ENCODE peak calls at places on chromosomes 1 and 21, in six cellular contexts. E, N, P, J, Q and V are unnamed samples.

GRCh38 chr1:60865146-60865545 is 217.2 kb upstream of the NFIA start:
- DNase-seq in E (no peak), N (no peak), P (no peak), J (no peak), Q (no peak), V (no peak)

GRCh38 chr1:204480515-204480914 is 14.1 kb downstream of the PIK3C2B start:
- DNase-seq in E (no peak), N (no peak), P (no peak), J (no peak), Q (peak), V (no peak)

GRCh38 chr1:51843948-51844347 is 34.6 kb downstream of the NRDC start:
- DNase-seq in E (no peak), N (peak), P (no peak), J (no peak), Q (peak), V (peak)

GRCh38 chr1:160373696-160374095 is 6.8 kb downstream of the NHLH1 start:
- DNase-seq in E (no peak), N (no peak), P (no peak), J (no peak), Q (no peak), V (no peak)

GRCh38 chr1:45187735-45188134 is 18.7 kb downstream of the ZSWIM5 start:
- DNase-seq in E (no peak), N (no peak), P (no peak), J (no peak), Q (no peak), V (no peak)

GRCh38 chr1:3775498-3776230 is 3.1 kb downstream of the SMIM1 start:
- DNase-seq in E (peak), N (peak), P (no peak), J (peak), Q (peak), V (peak)

GRCh38 chr21:42661688-42662429 is 8.4 kb downstream of the PDE9A start:
- DNase-seq in E (no peak), N (no peak), P (no peak), J (no peak), Q (no peak), V (no peak)

GRCh38 chr1:217311766-217312165 is 319.1 kb downstream of the GPATCH2 start:
- DNase-seq in E (peak), N (no peak), P (no peak), J (no peak), Q (no peak), V (no peak)

GRCh38 chr1:110047463-110047862 is 13.0 kb downstream of the STRIP1 start:
- DNase-seq in E (no peak), N (no peak), P (no peak), J (no peak), Q (no peak), V (no peak)

GRCh38 chr1:175514309-175515001 is 228.9 kb downstream of the TNR start:
- DNase-seq in E (no peak), N (no peak), P (no peak), J (no peak), Q (no peak), V (no peak)

GRCh38 chr1:114340906-114341698 is 169.9 kb downstream of the TRIM33 start:
- DNase-seq in E (no peak), N (no peak), P (no peak), J (no peak), Q (no peak), V (no peak)

GRCh38 chr1:246155923-246156322 is 351.2 kb downstream of the SMYD3 start:
- DNase-seq in E (no peak), N (no peak), P (no peak), J (no peak), Q (no peak), V (no peak)

GRCh38 chr1:1779691-1780597 is 1.7 kb upstream of the NADK start:
- DNase-seq in E (peak), N (peak), P (peak), J (no peak), Q (peak), V (no peak)

GRCh38 chr1:12181568-12181967 is 14.8 kb downstream of the TNFRSF1B start:
- DNase-seq in E (no peak), N (no peak), P (no peak), J (no peak), Q (no peak), V (no peak)
- TF ChIP-seq POLR2AphosphoS5 in E (no peak), N (no peak), P (no peak), J (no peak), Q (no peak), V (no peak)

DNA sequence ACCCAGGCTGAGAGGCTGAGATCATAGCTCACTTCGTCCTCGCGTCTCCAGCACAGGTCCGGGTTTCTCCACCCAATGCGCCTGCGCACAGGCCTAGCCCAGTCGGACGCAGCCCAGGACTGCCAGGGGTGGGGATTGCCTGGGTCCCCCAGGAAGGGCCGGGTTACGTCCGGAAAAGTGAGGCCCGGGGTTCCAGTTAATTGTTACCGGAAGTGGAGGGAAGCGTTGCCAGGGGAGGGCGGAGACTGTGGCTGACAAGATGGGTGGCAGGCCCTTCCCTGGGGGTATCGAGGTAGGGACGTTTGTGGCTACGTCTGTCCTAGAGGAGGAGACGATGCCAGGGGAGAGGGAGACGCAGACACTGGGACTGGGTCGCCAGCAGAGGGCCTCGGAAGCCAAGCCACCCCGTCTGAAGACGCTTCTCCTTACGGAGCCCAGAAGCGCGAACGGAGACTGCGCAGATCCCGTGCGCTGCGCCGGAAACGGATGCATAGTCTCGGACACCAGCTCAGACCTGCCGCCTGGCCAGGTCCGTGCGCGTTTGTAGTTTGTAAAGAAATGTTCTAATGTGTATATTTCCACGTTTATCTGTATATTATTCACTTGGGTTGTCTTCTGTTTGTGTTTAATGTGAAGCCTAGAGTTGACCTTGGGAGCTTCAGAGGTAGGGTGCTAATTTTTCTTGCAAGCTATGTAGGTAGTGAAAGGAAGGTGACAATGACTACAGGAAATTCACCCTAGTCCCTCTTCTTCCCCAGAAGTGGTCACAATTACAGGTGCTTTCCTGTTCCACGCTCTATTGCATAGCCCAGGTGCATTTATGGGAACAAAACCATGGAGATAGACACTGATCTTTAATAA is 7.3 kb downstream of the RSRP1 start:
- DNase-seq in E (peak), N (peak), P (peak), J (peak), Q (peak), V (peak)
- TF ChIP-seq POLR2A in E (no peak), N (peak), P (peak), J (peak), Q (peak), V (peak)

GRCh38 chr1:219427400-219427799 is 185.5 kb downstream of the ZC3H11B start:
- DNase-seq in E (no peak), N (no peak), P (no peak), J (no peak), Q (no peak), V (no peak)

GRCh38 chr1:219420913-219421312 is 192.0 kb downstream of the ZC3H11B start:
- DNase-seq in E (no peak), N (no peak), P (no peak), J (no peak), Q (no peak), V (no peak)

GRCh38 chr1:219419860-219420259 is 193.0 kb downstream of the ZC3H11B start:
- DNase-seq in E (no peak), N (no peak), P (no peak), J (no peak), Q (no peak), V (no peak)

GRCh38 chr1:219419135-219419534 is 193.8 kb downstream of the ZC3H11B start:
- DNase-seq in E (no peak), N (no peak), P (no peak), J (no peak), Q (no peak), V (no peak)

DNA sequence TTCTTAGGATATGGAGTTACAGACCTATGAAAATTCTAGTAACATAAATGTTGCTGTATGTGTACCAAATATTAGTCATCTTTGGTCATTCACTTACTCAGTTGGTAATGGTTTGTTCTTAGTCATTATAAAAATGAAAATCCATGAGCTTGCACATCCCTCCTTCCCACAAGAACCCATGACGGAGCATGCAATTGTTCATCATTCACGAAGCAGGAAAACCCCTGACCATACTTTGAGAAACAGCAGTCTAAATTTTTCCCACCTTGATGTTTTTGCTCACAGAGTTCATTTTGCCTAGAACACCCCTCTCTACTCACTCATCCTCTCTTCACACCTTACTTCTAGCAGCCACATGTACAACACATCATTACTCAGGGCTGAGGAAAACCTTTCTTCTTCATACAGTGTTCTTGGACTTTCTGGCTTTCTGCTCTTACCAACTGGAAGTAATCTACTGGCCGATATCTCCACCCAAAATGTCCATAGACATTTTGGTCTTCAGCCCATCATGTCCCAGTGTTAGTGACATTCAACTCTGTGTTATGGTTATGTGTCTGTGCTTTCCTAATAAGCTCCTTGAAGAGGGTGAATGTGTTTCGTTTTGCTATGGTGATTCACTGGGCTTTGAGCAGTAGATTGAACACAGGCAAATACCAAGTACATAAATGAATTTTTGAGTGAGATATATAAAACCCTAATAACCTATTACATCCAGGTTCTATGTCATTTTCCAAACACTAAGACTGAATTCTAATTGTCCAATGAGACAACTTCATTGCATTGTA is 189.9 kb downstream of the ZC3H11B start:
- DNase-seq in E (no peak), N (no peak), P (peak), J (no peak), Q (no peak), V (no peak)
- TF ChIP-seq TAF1 in E (no peak), N (no peak), P (no peak), J (no peak), Q (no peak), V (no peak)

GRCh38 chr1:234997201-234998173 is 131.2 kb downstream of the TOMM20 start:
- DNase-seq in E (no peak), N (no peak), P (no peak), J (peak), Q (no peak), V (no peak)
- TF ChIP-seq POLR2AphosphoS5 in E (no peak), N (no peak), P (no peak), J (peak), Q (no peak), V (no peak)

GRCh38 chr1:197773856-197774255 is 1.4 kb downstream of the DENND1B start:
- DNase-seq in E (no peak), N (no peak), P (no peak), J (no peak), Q (no peak), V (no peak)

GRCh38 chr1:197774691-197775281 is 494 bp downstream of the DENND1B start:
- DNase-seq in E (no peak), N (peak), P (no peak), J (peak), Q (peak), V (peak)

GRCh38 chr1:197776348-197777082 is 1.2 kb upstream of the DENND1B start:
- DNase-seq in E (no peak), N (no peak), P (no peak), J (no peak), Q (no peak), V (no peak)

GRCh38 chr1:197778326-197778922 is 3.1 kb upstream of the DENND1B start:
- DNase-seq in E (no peak), N (peak), P (no peak), J (no peak), Q (no peak), V (no peak)

GRCh38 chr1:197775282-197776262 is at the start of gene DENND1B:
- DNase-seq in E (no peak), N (peak), P (no peak), J (peak), Q (peak), V (peak)
- TF ChIP-seq POLR2A in E (no peak), N (peak), P (peak), J (peak), Q (no peak), V (no peak)

GRCh38 chr21:32426066-32426465 is 13.6 kb downstream of the EVA1C start:
- DNase-seq in E (no peak), N (no peak), P (no peak), J (no peak), Q (no peak), V (no peak)

GRCh38 chr21:32425628-32426027 is 13.1 kb downstream of the EVA1C start:
- DNase-seq in E (no peak), N (peak), P (no peak), J (no peak), Q (no peak), V (no peak)

GRCh38 chr21:32427958-32428623 is 15.6 kb downstream of the EVA1C start:
- DNase-seq in E (no peak), N (peak), P (no peak), J (no peak), Q (no peak), V (no peak)

GRCh38 chr21:32424674-32425073 is 12.2 kb downstream of the EVA1C start:
- DNase-seq in E (no peak), N (no peak), P (no peak), J (no peak), Q (no peak), V (no peak)

DNA sequence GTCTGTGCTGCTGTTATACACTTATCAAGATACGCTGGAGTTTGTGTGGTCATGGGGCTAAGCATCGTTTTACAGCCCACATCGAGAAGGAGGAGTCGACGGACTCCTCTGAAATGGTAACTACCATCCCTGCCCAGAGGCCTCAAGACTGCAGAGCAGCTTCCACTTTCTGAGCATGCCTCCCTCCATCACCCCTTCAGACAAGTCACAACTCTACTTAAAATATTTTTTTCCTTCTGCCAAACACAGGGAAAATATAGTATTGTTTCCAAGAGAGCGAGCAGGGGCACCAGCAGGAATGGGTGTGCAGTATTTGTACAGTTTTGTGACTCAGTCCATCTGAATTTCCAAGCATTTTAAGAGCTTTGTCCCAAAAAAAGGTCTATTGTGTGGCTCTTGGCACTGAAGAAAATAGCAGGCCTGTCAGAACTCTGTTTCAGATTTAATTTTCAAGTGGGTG is 14.1 kb downstream of the EVA1C start:
- DNase-seq in E (no peak), N (no peak), P (no peak), J (peak), Q (no peak), V (no peak)
- TF ChIP-seq TAF1 in E (no peak), N (no peak), P (no peak), J (no peak), Q (no peak), V (no peak)

GRCh38 chr1:29629814-29630516 is 393.6 kb downstream of the PTPRU start:
- DNase-seq in E (no peak), N (no peak), P (no peak), J (no peak), Q (no peak), V (no peak)
- TF ChIP-seq POLR2AphosphoS5 in E (no peak), N (no peak), P (no peak), J (no peak), Q (no peak), V (no peak)